ENCODE peak calls at places on chromosomes 12 and 14, in nine cellular contexts. One of them, this sample, is unnamed.

GRCh38 chr12:1741154-1741949 is 50.5 kb downstream of the ADIPOR2 start:
- DNase-seq in left ventricle myocardium inferior: no peak
- DNase-seq in AG20443: peak
- DNase-seq in GM10248: no peak
- DNase-seq in NCI-H774: no peak
- DNase-seq in left ventricle myocardium superior: no peak
- DNase-seq in AG04449: no peak
- DNase-seq in GM12891: no peak
- DNase-seq in sigmoid colon: no peak
- DNase-seq in this sample: no peak

GRCh38 chr14:23362200-23362599 is 2.8 kb downstream of the EFS start:
- DNase-seq in left ventricle myocardium inferior: no peak
- DNase-seq in AG20443: peak
- DNase-seq in sigmoid colon: no peak
- DNase-seq in GM12891: no peak
- DNase-seq in GM10248: no peak
- DNase-seq in NCI-H774: no peak
- DNase-seq in left ventricle myocardium superior: no peak
- DNase-seq in AG04449: no peak
- DNase-seq in this sample: peak

GRCh38 chr14:101928415-101928841 is 35.9 kb upstream of the DYNC1H1 start:
- DNase-seq in AG04449: no peak
- DNase-seq in left ventricle myocardium inferior: no peak
- DNase-seq in left ventricle myocardium superior: no peak
- DNase-seq in AG20443: no peak
- DNase-seq in sigmoid colon: peak
- DNase-seq in GM10248: no peak
- DNase-seq in NCI-H774: no peak
- DNase-seq in GM12891: no peak
- DNase-seq in this sample: no peak

GRCh38 chr14:46571970-46572369 is 79.6 kb downstream of the RPL10L start:
- DNase-seq in left ventricle myocardium inferior: no peak
- DNase-seq in AG04449: no peak
- DNase-seq in sigmoid colon: no peak
- DNase-seq in left ventricle myocardium superior: no peak
- DNase-seq in GM10248: no peak
- DNase-seq in NCI-H774: no peak
- DNase-seq in AG20443: no peak
- DNase-seq in GM12891: no peak
- DNase-seq in this sample: no peak

GRCh38 chr14:92987713-92988510 is 65.0 kb downstream of the CHGA start:
- DNase-seq in AG20443: no peak
- DNase-seq in GM12891: no peak
- DNase-seq in left ventricle myocardium inferior: no peak
- DNase-seq in GM10248: no peak
- DNase-seq in left ventricle myocardium superior: no peak
- DNase-seq in AG04449: no peak
- DNase-seq in NCI-H774: no peak
- DNase-seq in sigmoid colon: no peak
- DNase-seq in this sample: no peak

GRCh38 chr14:67575684-67576083 is 24.4 kb downstream of the PIGH start:
- DNase-seq in NCI-H774: no peak
- DNase-seq in left ventricle myocardium inferior: no peak
- DNase-seq in sigmoid colon: peak
- DNase-seq in AG04449: no peak
- DNase-seq in GM12891: no peak
- DNase-seq in AG20443: no peak
- DNase-seq in GM10248: no peak
- DNase-seq in left ventricle myocardium superior: no peak
- DNase-seq in this sample: no peak

GRCh38 chr12:107891967-107892366 is 117.5 kb downstream of the ASCL4 start:
- DNase-seq in NCI-H774: no peak
- DNase-seq in left ventricle myocardium inferior: no peak
- DNase-seq in GM10248: no peak
- DNase-seq in left ventricle myocardium superior: no peak
- DNase-seq in AG04449: no peak
- DNase-seq in GM12891: no peak
- DNase-seq in AG20443: no peak
- DNase-seq in sigmoid colon: no peak
- DNase-seq in this sample: peak

GRCh38 chr12:47225356-47225755 is 145.6 kb upstream of the AMIGO2 start:
- DNase-seq in GM12891: no peak
- DNase-seq in sigmoid colon: no peak
- DNase-seq in AG20443: no peak
- DNase-seq in left ventricle myocardium superior: no peak
- DNase-seq in NCI-H774: no peak
- DNase-seq in AG04449: no peak
- DNase-seq in left ventricle myocardium inferior: no peak
- DNase-seq in GM10248: no peak
- DNase-seq in this sample: no peak

GRCh38 chr14:94139421-94139820 is 10.0 kb upstream of the IFI27L2 start:
- DNase-seq in GM10248: no peak
- DNase-seq in sigmoid colon: no peak
- DNase-seq in left ventricle myocardium inferior: no peak
- DNase-seq in AG04449: no peak
- DNase-seq in GM12891: no peak
- DNase-seq in left ventricle myocardium superior: no peak
- DNase-seq in NCI-H774: no peak
- DNase-seq in AG20443: no peak
- DNase-seq in this sample: no peak

GRCh38 chr14:96648506-96649326 is 146.5 kb downstream of the PAPOLA start:
- DNase-seq in NCI-H774: no peak
- DNase-seq in AG04449: no peak
- DNase-seq in sigmoid colon: no peak
- DNase-seq in GM12891: no peak
- DNase-seq in GM10248: no peak
- DNase-seq in left ventricle myocardium inferior: no peak
- DNase-seq in left ventricle myocardium superior: no peak
- DNase-seq in AG20443: peak
- DNase-seq in this sample: no peak

GRCh38 chr12:71046215-71046614 is 111.6 kb downstream of the TSPAN8 start:
- DNase-seq in AG20443: no peak
- DNase-seq in GM12891: no peak
- DNase-seq in sigmoid colon: no peak
- DNase-seq in left ventricle myocardium superior: no peak
- DNase-seq in NCI-H774: no peak
- DNase-seq in left ventricle myocardium inferior: no peak
- DNase-seq in AG04449: peak
- DNase-seq in GM10248: no peak
- DNase-seq in this sample: no peak

GRCh38 chr14:106841701-106842100 is 1315.3 kb downstream of the TMEM121 start:
- DNase-seq in left ventricle myocardium superior: no peak
- DNase-seq in AG04449: no peak
- DNase-seq in GM12891: no peak
- DNase-seq in AG20443: no peak
- DNase-seq in GM10248: no peak
- DNase-seq in left ventricle myocardium inferior: no peak
- DNase-seq in NCI-H774: no peak
- DNase-seq in sigmoid colon: no peak
- DNase-seq in this sample: no peak

GRCh38 chr14:33636715-33637114 is 314.2 kb downstream of the EGLN3 start:
- DNase-seq in left ventricle myocardium superior: no peak
- DNase-seq in sigmoid colon: no peak
- DNase-seq in AG20443: no peak
- DNase-seq in AG04449: no peak
- DNase-seq in GM10248: no peak
- DNase-seq in left ventricle myocardium inferior: no peak
- DNase-seq in GM12891: no peak
- DNase-seq in NCI-H774: no peak
- DNase-seq in this sample: no peak

GRCh38 chr12:124566181-124567034 is 1.0 kb downstream of the NCOR2 start:
- DNase-seq in GM10248: peak
- DNase-seq in left ventricle myocardium inferior: peak
- DNase-seq in AG04449: no peak
- DNase-seq in left ventricle myocardium superior: peak
- DNase-seq in GM12891: peak
- DNase-seq in NCI-H774: peak
- DNase-seq in AG20443: peak
- DNase-seq in sigmoid colon: peak
- DNase-seq in this sample: peak

GRCh38 chr12:54385251-54385914 is 850 bp upstream of the ZNF385A start:
- DNase-seq in GM12891: no peak
- DNase-seq in NCI-H774: no peak
- DNase-seq in left ventricle myocardium superior: peak
- DNase-seq in GM10248: peak
- DNase-seq in sigmoid colon: no peak
- DNase-seq in AG20443: no peak
- DNase-seq in AG04449: no peak
- DNase-seq in left ventricle myocardium inferior: peak
- DNase-seq in this sample: no peak

GRCh38 chr12:124386661-124387509 is 92.0 kb downstream of the RFLNA start:
- DNase-seq in GM10248: no peak
- DNase-seq in sigmoid colon: no peak
- DNase-seq in AG20443: no peak
- DNase-seq in GM12891: no peak
- DNase-seq in AG04449: no peak
- DNase-seq in NCI-H774: no peak
- DNase-seq in left ventricle myocardium superior: peak
- DNase-seq in left ventricle myocardium inferior: peak
- DNase-seq in this sample: no peak

GRCh38 chr12:46659032-46659703 is 166.6 kb downstream of the SLC38A4 start:
- DNase-seq in left ventricle myocardium superior: no peak
- DNase-seq in NCI-H774: no peak
- DNase-seq in sigmoid colon: no peak
- DNase-seq in left ventricle myocardium inferior: no peak
- DNase-seq in GM10248: no peak
- DNase-seq in AG04449: no peak
- DNase-seq in AG20443: no peak
- DNase-seq in GM12891: no peak
- DNase-seq in this sample: no peak

GRCh38 chr14:99571303-99571986 is 32.6 kb downstream of the CCDC85C start:
- DNase-seq in sigmoid colon: peak
- DNase-seq in NCI-H774: peak
- DNase-seq in AG04449: no peak
- DNase-seq in GM12891: no peak
- DNase-seq in left ventricle myocardium superior: no peak
- DNase-seq in GM10248: no peak
- DNase-seq in AG20443: no peak
- DNase-seq in left ventricle myocardium inferior: no peak
- DNase-seq in this sample: no peak

GRCh38 chr12:12425616-12426015 is 68.7 kb downstream of the BORCS5 start:
- DNase-seq in left ventricle myocardium inferior: no peak
- DNase-seq in left ventricle myocardium superior: no peak
- DNase-seq in GM10248: no peak
- DNase-seq in AG04449: peak
- DNase-seq in GM12891: no peak
- DNase-seq in AG20443: peak
- DNase-seq in sigmoid colon: no peak
- DNase-seq in NCI-H774: peak
- DNase-seq in this sample: no peak

GRCh38 chr12:57111046-57111698 is at the start of gene STAT6:
- DNase-seq in sigmoid colon: peak
- DNase-seq in AG20443: peak
- DNase-seq in NCI-H774: peak
- DNase-seq in AG04449: no peak
- DNase-seq in GM10248: peak
- DNase-seq in GM12891: no peak
- DNase-seq in left ventricle myocardium inferior: peak
- DNase-seq in left ventricle myocardium superior: peak
- DNase-seq in this sample: peak

GRCh38 chr12:45986646-45987338 is 3.6 kb downstream of the SCAF11 start:
- DNase-seq in GM10248: no peak
- DNase-seq in AG04449: no peak
- DNase-seq in left ventricle myocardium inferior: no peak
- DNase-seq in left ventricle myocardium superior: no peak
- DNase-seq in AG20443: no peak
- DNase-seq in NCI-H774: no peak
- DNase-seq in sigmoid colon: no peak
- DNase-seq in GM12891: no peak
- DNase-seq in this sample: no peak

GRCh38 chr14:89621009-89621421 is 204.0 kb upstream of the FOXN3 start:
- DNase-seq in AG20443: no peak
- DNase-seq in sigmoid colon: no peak
- DNase-seq in left ventricle myocardium superior: no peak
- DNase-seq in GM12891: no peak
- DNase-seq in AG04449: no peak
- DNase-seq in left ventricle myocardium inferior: no peak
- DNase-seq in GM10248: no peak
- DNase-seq in NCI-H774: no peak
- DNase-seq in this sample: no peak

GRCh38 chr12:94942663-94943062 is 60.8 kb downstream of the NDUFA12 start:
- DNase-seq in left ventricle myocardium superior: no peak
- DNase-seq in NCI-H774: no peak
- DNase-seq in AG20443: no peak
- DNase-seq in left ventricle myocardium inferior: no peak
- DNase-seq in GM12891: no peak
- DNase-seq in sigmoid colon: no peak
- DNase-seq in AG04449: no peak
- DNase-seq in GM10248: no peak
- DNase-seq in this sample: no peak